ENCODE peak calls at places on chromosome 17, in seven cellular contexts. One of them, this sample, is unnamed.

GRCh38 chr17:45436625-45437460 is 4.2 kb upstream of the ARHGAP27 start:
- DNase-seq in Peyer's patch: no peak
- DNase-seq in AG09319: no peak
- DNase-seq in CD8-positive, alpha-beta T cell: no peak
- DNase-seq in nephron progenitor cell: no peak
- DNase-seq in GM12865: no peak
- DNase-seq in right lobe of liver: no peak
- DNase-seq in this sample: no peak

GRCh38 chr17:5800131-5800530 is 215.8 kb upstream of the NLRP1 start:
- DNase-seq in Peyer's patch: no peak
- DNase-seq in AG09319: no peak
- DNase-seq in CD8-positive, alpha-beta T cell: no peak
- DNase-seq in nephron progenitor cell: no peak
- DNase-seq in GM12865: no peak
- DNase-seq in right lobe of liver: no peak
- DNase-seq in this sample: no peak

GRCh38 chr17:56284501-56284900 is 131.2 kb downstream of the ANKFN1 start:
- DNase-seq in Peyer's patch: no peak
- DNase-seq in AG09319: no peak
- DNase-seq in CD8-positive, alpha-beta T cell: no peak
- DNase-seq in nephron progenitor cell: no peak
- DNase-seq in GM12865: no peak
- DNase-seq in right lobe of liver: no peak
- DNase-seq in this sample: no peak

GRCh38 chr17:73228748-73229236 is 32.9 kb downstream of the CPSF4L start:
- DNase-seq in Peyer's patch: peak; percentile 55
- DNase-seq in AG09319: peak; percentile 62
- DNase-seq in CD8-positive, alpha-beta T cell: peak; percentile 27
- DNase-seq in nephron progenitor cell: no peak
- DNase-seq in GM12865: peak; percentile 68
- DNase-seq in right lobe of liver: peak; percentile 56
- DNase-seq in this sample: peak; percentile 61

GRCh38 chr17:57357392-57357784 is 101.1 kb downstream of the MSI2 start:
- DNase-seq in Peyer's patch: peak; percentile 31
- DNase-seq in AG09319: no peak
- DNase-seq in CD8-positive, alpha-beta T cell: no peak
- DNase-seq in nephron progenitor cell: no peak
- DNase-seq in GM12865: peak; percentile 63
- DNase-seq in right lobe of liver: peak; percentile 45
- DNase-seq in this sample: peak; percentile 81

GRCh38 chr17:58352018-58352842 is at the start of gene SUPT4H1:
- DNase-seq in Peyer's patch: peak; percentile 95
- DNase-seq in AG09319: peak; percentile 76
- DNase-seq in CD8-positive, alpha-beta T cell: peak; percentile 91
- DNase-seq in nephron progenitor cell: peak; percentile 87
- DNase-seq in GM12865: peak; percentile 97
- DNase-seq in right lobe of liver: peak; percentile 90
- DNase-seq in this sample: peak; percentile 93

GRCh38 chr17:4728124-4728523 is 3.1 kb upstream of the MED11 start:
- DNase-seq in Peyer's patch: no peak
- DNase-seq in AG09319: no peak
- DNase-seq in CD8-positive, alpha-beta T cell: no peak
- DNase-seq in nephron progenitor cell: no peak
- DNase-seq in GM12865: peak; percentile 66
- DNase-seq in right lobe of liver: no peak
- DNase-seq in this sample: peak; percentile 70

GRCh38 chr17:38750312-38751121 is 2.0 kb upstream of the PSMB3 start:
- DNase-seq in Peyer's patch: no peak
- DNase-seq in AG09319: no peak
- DNase-seq in CD8-positive, alpha-beta T cell: no peak
- DNase-seq in nephron progenitor cell: peak; percentile 27
- DNase-seq in GM12865: peak; percentile 53
- DNase-seq in right lobe of liver: no peak
- DNase-seq in this sample: no peak

GRCh38 chr17:57174591-57174990 is 81.7 kb upstream of the MSI2 start:
- DNase-seq in Peyer's patch: no peak
- DNase-seq in AG09319: no peak
- DNase-seq in CD8-positive, alpha-beta T cell: no peak
- DNase-seq in nephron progenitor cell: no peak
- DNase-seq in GM12865: peak; percentile 65
- DNase-seq in right lobe of liver: no peak
- DNase-seq in this sample: no peak

GRCh38 chr17:38789185-38789584 is 10.2 kb downstream of the PIP4K2B start:
- DNase-seq in Peyer's patch: no peak
- DNase-seq in AG09319: peak; percentile 40
- DNase-seq in CD8-positive, alpha-beta T cell: no peak
- DNase-seq in nephron progenitor cell: peak; percentile 37
- DNase-seq in GM12865: no peak
- DNase-seq in right lobe of liver: no peak
- DNase-seq in this sample: no peak

GRCh38 chr17:63682441-63682840 is 17.5 kb downstream of the LIMD2 start:
- DNase-seq in Peyer's patch: no peak
- DNase-seq in AG09319: no peak
- DNase-seq in CD8-positive, alpha-beta T cell: no peak
- DNase-seq in nephron progenitor cell: no peak
- DNase-seq in GM12865: no peak
- DNase-seq in right lobe of liver: no peak
- DNase-seq in this sample: no peak

GRCh38 chr17:33375783-33376182 is 82.7 kb upstream of the ASIC2 start:
- DNase-seq in Peyer's patch: no peak
- DNase-seq in AG09319: no peak
- DNase-seq in CD8-positive, alpha-beta T cell: no peak
- DNase-seq in nephron progenitor cell: no peak
- DNase-seq in GM12865: no peak
- DNase-seq in right lobe of liver: no peak
- DNase-seq in this sample: no peak

GRCh38 chr17:35117984-35118383 is 1.7 kb downstream of the RAD51D start:
- DNase-seq in Peyer's patch: peak; percentile 8
- DNase-seq in AG09319: no peak
- DNase-seq in CD8-positive, alpha-beta T cell: peak; percentile 18
- DNase-seq in nephron progenitor cell: no peak
- DNase-seq in GM12865: peak; percentile 72
- DNase-seq in right lobe of liver: no peak
- DNase-seq in this sample: no peak

GRCh38 chr17:45902892-45903346 is 8.6 kb downstream of the MAPT start:
- DNase-seq in Peyer's patch: no peak
- DNase-seq in AG09319: no peak
- DNase-seq in CD8-positive, alpha-beta T cell: no peak
- DNase-seq in nephron progenitor cell: no peak
- DNase-seq in GM12865: no peak
- DNase-seq in right lobe of liver: peak; percentile 50
- DNase-seq in this sample: no peak

DNA sequence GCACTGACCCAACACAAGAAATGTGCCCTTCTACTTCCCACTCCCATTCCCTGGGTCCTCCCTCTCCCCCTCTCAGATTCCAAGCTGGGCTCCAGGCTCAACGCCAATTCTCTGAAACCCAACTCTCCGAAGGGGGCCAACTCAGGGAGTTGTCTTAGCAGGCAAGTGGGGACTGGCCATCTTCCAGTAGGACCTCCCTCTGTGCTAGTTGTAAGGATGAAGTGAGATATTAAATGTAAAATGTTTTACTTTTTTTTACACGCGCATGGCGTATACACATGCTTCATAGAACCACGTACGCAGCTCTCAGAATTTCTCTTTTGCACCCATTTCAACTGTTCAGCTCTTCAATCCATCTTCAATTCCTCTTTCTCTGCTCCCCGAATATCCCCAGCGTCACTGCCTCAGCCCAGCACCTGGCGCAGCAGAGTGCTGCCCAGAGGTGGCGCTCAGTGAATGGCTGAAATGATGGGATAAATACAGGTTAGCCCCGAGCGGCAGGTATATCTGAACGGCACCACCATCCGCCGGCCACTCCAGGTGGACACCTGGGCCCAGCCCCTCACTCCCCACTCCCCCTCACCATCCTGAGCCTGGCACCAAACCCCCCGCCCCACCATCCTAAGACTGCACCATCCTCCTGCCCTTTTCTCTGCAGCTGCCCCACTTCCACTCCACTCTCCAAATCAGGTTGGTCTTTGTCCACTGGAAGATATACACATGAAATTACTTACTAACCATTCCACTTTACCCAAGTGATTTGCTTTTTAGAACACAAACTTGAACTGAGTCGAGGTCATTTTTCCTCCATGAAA is 43.9 kb upstream of the TNRC6C start:
- DNase-seq in Peyer's patch: peak; percentile 37
- DNase-seq in AG09319: no peak
- DNase-seq in CD8-positive, alpha-beta T cell: no peak
- DNase-seq in nephron progenitor cell: no peak
- DNase-seq in GM12865: no peak
- DNase-seq in right lobe of liver: peak; percentile 44
- DNase-seq in this sample: no peak
- TF ChIP-seq CTCF in Peyer's patch: peak; percentile 19
- TF ChIP-seq CTCF in AG09319: no peak
- TF ChIP-seq CTCF in CD8-positive, alpha-beta T cell: no peak
- TF ChIP-seq CTCF in nephron progenitor cell: no peak
- TF ChIP-seq CTCF in GM12865: no peak
- TF ChIP-seq CTCF in right lobe of liver: peak; percentile 33
- TF ChIP-seq CTCF in this sample: no peak

DNA sequence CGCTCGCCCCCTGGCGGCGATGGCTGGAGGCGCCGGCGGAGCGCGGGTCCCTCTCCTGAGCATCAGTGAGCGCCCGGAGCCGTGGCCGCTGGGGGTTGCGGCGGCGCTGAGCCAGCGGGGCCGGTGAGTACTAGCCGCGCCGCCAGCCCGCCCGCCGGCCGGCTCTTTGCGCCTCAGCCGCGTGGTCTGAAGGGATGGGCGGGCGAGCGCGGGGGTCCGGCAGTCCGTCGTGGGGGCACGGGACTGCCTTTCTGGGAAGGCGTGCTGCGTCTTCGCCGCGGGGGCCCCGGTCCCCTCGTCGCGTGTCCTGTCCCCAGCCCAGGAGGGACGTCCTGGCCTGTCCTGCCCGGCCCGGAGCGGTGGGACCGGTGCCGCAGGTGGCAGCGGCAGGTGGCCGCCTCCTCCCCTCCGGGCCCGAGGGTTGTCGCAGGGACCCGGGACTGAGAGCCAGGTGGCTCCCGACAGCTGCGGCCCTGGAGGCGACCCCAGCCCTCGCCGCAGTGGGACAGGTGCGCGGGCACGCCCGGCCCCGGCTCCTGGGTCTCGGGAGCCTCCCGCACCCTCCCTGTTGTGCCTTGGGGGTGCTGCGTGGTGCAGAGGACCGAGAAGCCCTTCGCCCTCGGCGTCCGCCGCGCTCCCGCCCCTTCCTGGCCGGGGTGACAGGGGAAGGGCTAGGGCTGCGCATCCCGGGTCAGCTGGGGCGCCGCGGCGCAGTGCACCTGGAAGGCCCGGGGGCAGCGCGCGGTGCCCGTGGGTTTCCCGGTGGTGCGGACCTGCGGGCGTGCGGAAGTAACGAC is at the start of gene SPECC1:
- DNase-seq in Peyer's patch: peak; percentile 85
- DNase-seq in AG09319: no peak
- DNase-seq in CD8-positive, alpha-beta T cell: peak; percentile 79
- DNase-seq in nephron progenitor cell: peak; percentile 93
- DNase-seq in GM12865: peak; percentile 81
- DNase-seq in right lobe of liver: peak; percentile 72
- DNase-seq in this sample: peak; percentile 53
- TF ChIP-seq CTCF in Peyer's patch: peak; percentile 93
- TF ChIP-seq CTCF in AG09319: peak; percentile 48
- TF ChIP-seq CTCF in CD8-positive, alpha-beta T cell: peak; percentile 92
- TF ChIP-seq CTCF in nephron progenitor cell: peak; percentile 92
- TF ChIP-seq CTCF in GM12865: peak; percentile 96
- TF ChIP-seq CTCF in right lobe of liver: peak; percentile 91
- TF ChIP-seq CTCF in this sample: peak; percentile 95

GRCh38 chr17:11921296-11921695 is 76.0 kb downstream of the ZNF18 start:
- DNase-seq in Peyer's patch: no peak
- DNase-seq in AG09319: no peak
- DNase-seq in CD8-positive, alpha-beta T cell: no peak
- DNase-seq in nephron progenitor cell: no peak
- DNase-seq in GM12865: no peak
- DNase-seq in right lobe of liver: no peak
- DNase-seq in this sample: no peak

GRCh38 chr17:11925271-11926021 is 71.8 kb downstream of the ZNF18 start:
- DNase-seq in Peyer's patch: no peak
- DNase-seq in AG09319: no peak
- DNase-seq in CD8-positive, alpha-beta T cell: no peak
- DNase-seq in nephron progenitor cell: no peak
- DNase-seq in GM12865: no peak
- DNase-seq in right lobe of liver: no peak
- DNase-seq in this sample: no peak

GRCh38 chr17:11917415-11917814 is 79.9 kb downstream of the ZNF18 start:
- DNase-seq in Peyer's patch: no peak
- DNase-seq in AG09319: no peak
- DNase-seq in CD8-positive, alpha-beta T cell: no peak
- DNase-seq in nephron progenitor cell: no peak
- DNase-seq in GM12865: no peak
- DNase-seq in right lobe of liver: no peak
- DNase-seq in this sample: no peak

GRCh38 chr17:11928436-11928835 is 68.8 kb downstream of the ZNF18 start:
- DNase-seq in Peyer's patch: no peak
- DNase-seq in AG09319: no peak
- DNase-seq in CD8-positive, alpha-beta T cell: no peak
- DNase-seq in nephron progenitor cell: no peak
- DNase-seq in GM12865: no peak
- DNase-seq in right lobe of liver: no peak
- DNase-seq in this sample: no peak

GRCh38 chr17:11922634-11923033 is 74.6 kb downstream of the ZNF18 start:
- DNase-seq in Peyer's patch: no peak
- DNase-seq in AG09319: no peak
- DNase-seq in CD8-positive, alpha-beta T cell: no peak
- DNase-seq in nephron progenitor cell: no peak
- DNase-seq in GM12865: no peak
- DNase-seq in right lobe of liver: no peak
- DNase-seq in this sample: no peak
- TF ChIP-seq CTCF in Peyer's patch: no peak
- TF ChIP-seq CTCF in AG09319: no peak
- TF ChIP-seq CTCF in CD8-positive, alpha-beta T cell: no peak
- TF ChIP-seq CTCF in nephron progenitor cell: no peak
- TF ChIP-seq CTCF in GM12865: no peak
- TF ChIP-seq CTCF in right lobe of liver: no peak
- TF ChIP-seq CTCF in this sample: no peak

DNA sequence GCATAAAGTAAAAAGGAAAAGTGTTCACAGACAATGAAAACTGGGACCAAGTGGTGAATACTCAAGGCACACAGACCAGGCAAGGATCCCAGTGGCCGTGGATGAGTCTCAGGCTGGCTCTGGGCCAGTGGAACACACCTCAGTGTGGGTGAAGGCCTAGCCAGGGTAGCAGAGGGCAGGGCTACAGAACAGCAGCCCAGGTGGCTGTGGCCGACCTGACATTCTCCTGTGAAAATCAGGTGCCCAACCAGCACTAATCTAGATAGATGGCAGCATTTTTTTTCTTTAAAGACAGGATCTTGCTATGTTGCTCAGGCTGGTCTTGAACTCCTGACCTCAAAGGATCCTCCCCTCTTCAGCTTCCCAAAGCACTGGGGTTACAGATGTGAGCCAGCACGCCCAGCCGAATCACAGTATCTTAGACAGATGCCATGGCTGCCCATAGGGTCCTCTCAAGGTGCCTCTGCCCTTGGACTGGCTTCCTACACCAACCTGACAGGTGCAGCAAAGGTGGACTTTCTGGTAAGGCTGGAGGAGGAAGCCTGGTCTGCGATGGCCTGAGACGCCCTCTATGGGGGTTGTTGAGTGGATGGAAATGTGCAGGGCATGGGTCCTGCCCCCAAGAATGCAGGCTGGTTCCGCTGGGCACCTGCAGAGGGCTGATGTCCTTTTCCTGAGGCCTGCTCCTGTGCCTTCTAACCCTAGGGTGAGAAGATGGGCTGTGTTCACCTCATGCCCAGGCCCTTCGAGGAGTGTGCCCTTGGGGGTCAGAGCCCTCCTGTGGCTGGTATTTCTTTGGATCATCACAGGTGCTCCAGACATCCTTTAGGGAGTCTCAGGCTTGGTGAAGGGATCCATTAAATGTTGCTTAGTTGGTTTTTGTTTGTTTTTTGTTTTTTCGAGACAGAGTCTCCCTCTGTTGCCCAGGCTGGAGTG is 3.8 kb upstream of the P4HB start:
- DNase-seq in Peyer's patch: no peak
- DNase-seq in AG09319: no peak
- DNase-seq in CD8-positive, alpha-beta T cell: no peak
- DNase-seq in nephron progenitor cell: no peak
- DNase-seq in GM12865: no peak
- DNase-seq in right lobe of liver: no peak
- DNase-seq in this sample: no peak
- TF ChIP-seq CTCF in Peyer's patch: no peak
- TF ChIP-seq CTCF in AG09319: no peak
- TF ChIP-seq CTCF in CD8-positive, alpha-beta T cell: no peak
- TF ChIP-seq CTCF in nephron progenitor cell: no peak
- TF ChIP-seq CTCF in GM12865: no peak
- TF ChIP-seq CTCF in right lobe of liver: no peak
- TF ChIP-seq CTCF in this sample: no peak